ENCODE peak calls at places on chromosomes 5 and 9, in four cellular contexts. E, X, V and H are unnamed samples.

GRCh38 chr9:92964607-92964975 is 17.3 kb downstream of the FGD3 start:
- DNase-seq in V (no peak), X (no peak), E (no peak), H (no peak)

GRCh38 chr9:34540826-34541225 is 18.0 kb upstream of the ENHO start:
- DNase-seq in X (peak; percentile 64), E (peak; percentile 45), V (no peak), H (no peak)

GRCh38 chr5:14213813-14214585 is 70.9 kb downstream of the TRIO start:
- DNase-seq in X (no peak), V (peak; percentile 59), E (no peak), H (no peak)

GRCh38 chr5:162768962-162769464 is 668.4 kb upstream of the CCNG1 start:
- DNase-seq in E (no peak), X (no peak), V (no peak), H (no peak)

GRCh38 chr9:34045903-34046302 is 2.8 kb downstream of the UBAP2 start:
- DNase-seq in V (no peak), E (no peak), X (no peak), H (no peak)

GRCh38 chr5:168879929-168880328 is 300.8 kb upstream of the PANK3 start:
- DNase-seq in X (no peak), E (peak; percentile 23), V (no peak), H (no peak)

GRCh38 chr9:72315510-72316287 is 49.3 kb downstream of the ZFAND5 start:
- DNase-seq in X (peak; percentile 16), V (no peak), E (peak; percentile 91), H (no peak)

GRCh38 chr5:135131801-135132675 is 98.0 kb upstream of the PITX1 start:
- DNase-seq in X (peak; percentile 13), E (no peak), V (no peak), H (no peak)

GRCh38 chr5:148011407-148012124 is 52.2 kb upstream of the SPINK5 start:
- DNase-seq in E (no peak), V (no peak), X (peak; percentile 9), H (no peak)

GRCh38 chr9:5499889-5500398 is 10.4 kb upstream of the PDCD1LG2 start:
- DNase-seq in E (no peak), X (peak; percentile 68), V (no peak), H (peak; percentile 24)

GRCh38 chr9:81559197-81559596 is 130.2 kb downstream of the TLE1 start:
- DNase-seq in V (no peak), E (no peak), X (no peak), H (no peak)

GRCh38 chr9:87337335-87338074 is 160.2 kb upstream of the DAPK1 start:
- DNase-seq in V (no peak), E (peak; percentile 79), X (no peak), H (no peak)

GRCh38 chr5:138495351-138495750 is 30.1 kb downstream of the EGR1 start:
- DNase-seq in V (no peak), E (no peak), X (peak; percentile 33), H (no peak)

GRCh38 chr9:131395027-131395744 is 1.3 kb downstream of the PRRC2B start:
- DNase-seq in V (no peak), E (no peak), X (no peak), H (peak; percentile 42)

GRCh38 chr5:31889131-31889561 is 250.2 kb downstream of the PDZD2 start:
- DNase-seq in X (no peak), E (no peak), V (no peak), H (no peak)

GRCh38 chr5:116318091-116318854 is 233.4 kb downstream of the COMMD10 start:
- DNase-seq in E (no peak), V (no peak), X (no peak), H (no peak)

GRCh38 chr9:117088140-117088539 is 326.7 kb downstream of the ASTN2 start:
- DNase-seq in X (no peak), E (no peak), V (no peak), H (no peak)
- TF ChIP-seq RAD21 in X (no peak), E (no peak), V (no peak), H (no peak)

GRCh38 chr9:12862596-12862995 is 87.8 kb downstream of the LURAP1L start:
- DNase-seq in E (no peak), X (no peak), V (no peak), H (no peak)
- TF ChIP-seq MAZ in E (no peak), X (no peak), V (no peak), H (no peak)

DNA sequence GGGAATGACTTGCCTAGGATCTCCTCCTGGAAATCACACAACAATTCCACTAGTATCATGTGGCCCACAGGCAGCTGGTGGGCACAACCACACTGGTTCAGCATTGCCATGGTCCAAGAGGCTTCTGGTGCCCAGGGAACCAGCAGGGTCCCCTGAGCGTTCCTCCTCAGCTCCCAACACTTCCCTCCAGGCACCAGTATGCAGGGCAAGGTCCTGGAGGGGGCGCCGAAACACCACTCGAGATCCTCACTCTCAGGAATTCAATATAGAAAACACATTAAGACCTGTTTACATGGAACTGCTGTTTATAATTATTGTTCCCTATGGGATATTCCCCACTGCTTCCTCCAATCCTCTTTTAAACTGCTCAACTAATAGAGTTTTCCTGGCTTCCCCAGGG is 91.9 kb upstream of the GABRP start:
- DNase-seq in X (no peak), V (no peak), E (no peak), H (no peak)
- TF ChIP-seq RAD21 in X (no peak), V (no peak), E (no peak), H (no peak)

DNA sequence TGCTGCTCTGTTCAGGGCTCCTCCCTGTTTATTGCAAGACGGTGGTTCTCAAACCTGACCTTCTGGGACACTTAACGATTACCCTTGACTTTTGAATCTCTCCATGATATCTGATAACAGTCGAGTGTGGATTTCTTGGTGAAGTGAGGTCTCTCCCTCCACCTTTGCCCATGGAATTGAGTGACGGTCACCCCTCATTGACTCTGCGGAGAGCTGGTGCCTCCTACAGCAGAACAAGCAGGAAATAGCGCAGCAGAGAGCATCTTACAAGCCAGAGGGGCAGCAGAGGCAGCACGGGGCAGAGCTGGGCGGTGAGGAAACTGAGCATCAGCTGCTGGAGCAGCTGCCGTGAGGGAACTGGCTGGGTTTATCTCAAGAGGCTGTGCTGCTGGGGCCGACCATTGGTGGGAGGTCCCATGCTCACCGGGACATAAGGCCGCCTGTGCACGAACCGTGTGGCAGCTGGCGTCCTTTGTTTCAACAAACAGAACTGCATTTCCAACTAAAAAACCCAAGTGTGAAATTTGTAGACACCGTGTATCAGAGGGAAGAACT is 189.8 kb downstream of the MTRR start:
- DNase-seq in E (no peak), V (no peak), X (no peak), H (no peak)
- TF ChIP-seq MAZ in E (no peak), V (no peak), X (no peak), H (no peak)